ENCODE peak calls at places on chromosomes 5 and 9, in four cellular contexts. M is sigmoid colon; H is heart right ventricle; G is CD8-positive, alpha-beta T cell. V is an unnamed sample.

GRCh38 chr5:63963080-63963735 is 963 bp upstream of the HTR1A start:
- DNase-seq in G (no peak), M (no peak), H (peak), V (no peak)

GRCh38 chr5:33233013-33233463 is 207.7 kb upstream of the TARS1 start:
- DNase-seq in H (no peak), M (peak), G (no peak), V (no peak)

GRCh38 chr9:93589688-93590087 is 13.3 kb downstream of the PHF2 start:
- DNase-seq in M (no peak), G (no peak), H (no peak), V (no peak)

GRCh38 chr5:178849316-178849715 is 10.4 kb upstream of the ZNF354B start:
- DNase-seq in M (no peak), G (no peak), H (no peak), V (no peak)

GRCh38 chr9:87766697-87767096 is 40.8 kb downstream of the CTSL start:
- DNase-seq in H (no peak), M (no peak), G (no peak), V (no peak)

GRCh38 chr5:1743061-1743768 is 56.4 kb downstream of the MRPL36 start:
- DNase-seq in M (peak), H (no peak), G (no peak), V (no peak)

GRCh38 chr9:35727676-35728040 is 4.3 kb downstream of the TLN1 start:
- DNase-seq in H (no peak), G (no peak), M (no peak), V (no peak)

GRCh38 chr9:133518193-133518592 is 6.6 kb downstream of the MYMK start:
- DNase-seq in H (no peak), M (no peak), G (no peak), V (no peak)

GRCh38 chr9:122941560-122942234 is 877 bp downstream of the RABGAP1 start:
- DNase-seq in M (peak), G (no peak), H (no peak), V (no peak)

GRCh38 chr9:81132318-81132717 is 557.0 kb downstream of the TLE1 start:
- DNase-seq in M (no peak), H (no peak), G (no peak), V (no peak)

GRCh38 chr5:149404746-149405549 is 25.9 kb upstream of the IL17B start:
- DNase-seq in G (no peak), M (peak), H (no peak), V (no peak)

GRCh38 chr9:86368871-86369521 is 14.8 kb upstream of the TUT7 start:
- DNase-seq in M (no peak), H (no peak), G (no peak), V (no peak)

GRCh38 chr5:110333384-110333783 is 393.1 kb downstream of the TMEM232 start:
- DNase-seq in G (no peak), H (no peak), M (no peak), V (no peak)

GRCh38 chr9:135214706-135215105 is 127.2 kb downstream of the OLFM1 start:
- DNase-seq in G (no peak), H (no peak), M (peak), V (no peak)

GRCh38 chr5:180799194-180799593 is 3.4 kb downstream of the MGAT1 start:
- DNase-seq in G (no peak), H (no peak), M (peak), V (no peak)

GRCh38 chr9:18820566-18821095 is 212.4 kb downstream of the SAXO1 start:
- DNase-seq in H (no peak), G (no peak), M (no peak), V (no peak)

GRCh38 chr9:72985746-72986145 is 32.9 kb upstream of the ALDH1A1 start:
- DNase-seq in H (no peak), G (no peak), M (no peak), V (no peak)

GRCh38 chr9:105216440-105217178 is 27.8 kb upstream of the SLC44A1 start:
- DNase-seq in G (no peak), M (no peak), H (peak), V (no peak)

GRCh38 chr9:95477885-95478790 is 38.6 kb downstream of the PTCH1 start:
- DNase-seq in M (no peak), G (no peak), H (no peak), V (no peak)

GRCh38 chr5:140840978-140841962 is at the start of gene PCDHA8:
- DNase-seq in G (no peak), H (no peak), M (no peak), V (no peak)

DNA sequence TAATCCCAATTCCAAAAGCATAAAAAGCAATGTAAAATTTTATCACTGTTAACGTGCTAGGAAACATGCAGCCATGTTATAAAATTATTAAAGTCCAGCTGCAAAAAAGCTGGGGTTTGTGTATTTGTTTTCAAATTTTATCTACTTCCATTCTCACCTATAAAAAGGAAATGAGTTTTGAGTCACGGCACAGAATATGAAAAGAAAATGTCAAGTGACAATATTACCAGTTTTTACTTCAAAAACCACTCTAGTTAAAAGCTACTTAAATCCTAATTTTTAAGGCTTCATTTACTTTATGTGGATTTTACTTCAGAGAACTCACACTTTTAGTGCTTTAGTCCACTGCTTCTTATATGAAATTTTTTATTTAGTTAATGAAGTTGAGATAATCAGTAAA is 72.7 kb upstream of the IFNE start:
- DNase-seq in M (no peak), G (no peak), H (no peak), V (no peak)
- H3K4me3 ChIP-seq in M (no peak), G (no peak), H (no peak), V (peak)

GRCh38 chr5:123099514-123100151 is 10.6 kb downstream of the PRDM6 start:
- DNase-seq in G (no peak), H (no peak), M (no peak), V (no peak)
- H3K4me3 ChIP-seq in G (no peak), H (peak), M (peak), V (peak)

DNA sequence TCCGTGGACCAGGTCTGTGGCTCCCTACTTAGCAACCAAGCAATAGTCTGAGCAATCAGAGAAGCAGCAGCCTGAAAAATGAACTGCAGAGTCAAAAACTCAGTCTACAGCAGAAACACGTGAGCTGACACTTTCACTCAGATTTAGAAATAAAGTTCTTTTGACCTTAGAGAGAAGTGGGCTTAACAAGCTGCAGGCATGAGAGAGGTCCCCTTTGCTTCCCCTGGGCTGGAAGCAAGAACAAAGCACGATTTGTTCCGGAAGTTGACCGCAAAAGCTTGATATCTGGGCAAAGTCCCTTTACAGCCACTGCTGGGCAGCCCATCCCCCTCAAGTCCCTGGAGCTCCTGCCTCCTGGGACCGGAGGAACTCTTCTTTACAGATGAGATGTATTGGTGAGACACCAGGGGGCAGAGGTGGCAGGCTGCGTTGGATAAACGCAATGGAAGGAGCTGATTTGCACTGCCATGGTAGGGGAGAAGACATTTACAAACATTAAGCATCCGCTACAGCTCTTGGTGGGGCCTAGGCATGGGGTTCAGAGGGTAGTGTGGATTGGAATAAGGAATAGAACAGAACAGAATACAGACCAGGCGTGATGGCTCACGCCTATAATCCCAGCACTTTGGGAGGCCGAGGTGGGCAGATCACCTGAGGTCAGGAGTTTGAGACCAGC is 5.8 kb upstream of the SOWAHA start:
- DNase-seq in H (no peak), G (no peak), M (peak), V (no peak)
- H3K4me3 ChIP-seq in H (no peak), G (no peak), M (no peak), V (no peak)

DNA sequence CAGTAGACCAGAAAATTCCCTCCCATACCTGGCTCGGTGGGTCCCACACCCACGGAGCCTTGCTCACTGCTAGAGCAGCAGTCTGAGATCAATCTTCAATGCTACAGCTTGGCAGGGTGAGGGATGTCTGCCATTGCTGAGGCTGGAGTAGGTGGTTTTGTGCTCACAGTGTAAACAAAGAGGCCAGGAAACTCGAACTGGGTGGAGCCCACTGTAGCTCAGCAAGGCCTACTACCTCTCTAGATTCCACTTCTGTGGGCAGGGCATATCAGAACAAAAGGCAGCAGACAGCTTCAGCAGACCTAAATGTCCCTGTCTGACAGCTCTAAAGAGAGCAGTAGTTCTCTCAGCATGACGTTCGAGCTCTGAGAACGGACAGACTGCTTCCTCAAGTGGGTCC is 5.6 kb upstream of the GZMA start:
- DNase-seq in H (no peak), G (peak), M (no peak), V (no peak)
- H3K4me3 ChIP-seq in H (no peak), G (peak), M (no peak), V (no peak)

DNA sequence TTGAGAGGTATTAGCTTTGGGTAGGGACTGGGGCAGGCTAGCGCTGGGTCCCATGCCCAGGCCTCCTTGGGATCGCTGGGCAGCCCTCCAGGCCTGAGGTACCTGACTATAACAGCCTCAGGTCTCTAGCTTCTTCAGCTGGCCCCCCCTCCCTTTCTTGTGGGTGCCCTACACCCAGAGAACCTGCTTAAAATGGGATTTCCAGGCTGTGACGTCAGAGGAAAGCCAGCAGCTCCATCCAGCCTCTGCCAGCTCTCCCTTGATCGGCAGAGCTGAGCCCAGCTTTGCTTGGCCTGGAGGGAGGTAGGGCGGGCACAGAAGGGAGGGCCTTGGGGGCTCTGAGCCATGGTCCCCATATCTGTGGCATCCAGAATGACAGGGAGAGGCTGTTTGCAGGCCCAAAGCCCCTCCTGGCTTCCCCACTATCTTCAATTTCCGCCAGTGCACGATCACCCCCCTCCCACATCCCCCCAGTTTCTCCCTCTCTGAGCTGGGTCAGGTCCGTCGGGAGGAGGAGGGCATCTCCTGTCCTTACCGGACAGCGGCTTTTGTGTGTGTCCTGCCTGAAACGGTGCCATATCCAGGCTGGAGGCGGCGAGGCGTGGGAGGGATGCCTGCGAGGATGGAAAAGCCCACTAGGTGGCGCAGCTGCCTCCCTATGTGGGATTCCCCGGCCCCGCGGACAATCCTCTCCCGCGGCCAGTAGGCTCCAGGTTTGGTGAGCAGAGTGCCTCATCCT is 10.8 kb downstream of the REEP2 start:
- DNase-seq in M (peak), H (peak), G (peak), V (no peak)
- H3K4me3 ChIP-seq in M (no peak), H (no peak), G (no peak), V (no peak)

GRCh38 chr5:170302729-170303501 is 5.3 kb upstream of the LCP2 start:
- DNase-seq in G (peak), M (peak), H (peak), V (no peak)
- H3K4me3 ChIP-seq in G (peak), M (no peak), H (no peak), V (no peak)

GRCh38 chr9:97038909-97039781 is at the start of gene CTSV:
- DNase-seq in G (peak), M (peak), H (peak), V (peak)

GRCh38 chr9:97041898-97042297 is 3.0 kb upstream of the CTSV start:
- DNase-seq in H (no peak), M (no peak), G (no peak), V (no peak)

DNA sequence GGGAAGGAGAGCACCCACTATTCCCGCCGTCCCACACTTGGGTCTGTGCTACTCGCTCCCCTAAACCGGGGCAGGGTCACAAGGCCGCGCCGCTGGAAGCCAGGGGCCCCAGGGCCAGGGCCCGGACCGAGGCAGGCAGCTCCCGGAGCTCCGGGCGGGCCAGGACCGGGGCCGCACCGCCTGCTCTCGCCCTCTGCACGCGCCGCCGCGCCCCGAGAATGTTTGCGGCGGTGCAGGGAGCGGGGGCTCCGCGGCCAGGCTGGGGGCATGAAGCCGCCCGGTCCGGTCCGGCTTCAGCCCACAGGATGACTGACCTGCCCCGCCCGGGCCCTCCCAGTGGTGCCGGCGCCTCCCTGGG is 412 bp downstream of the CTSV start:
- DNase-seq in M (no peak), H (no peak), G (no peak), V (no peak)
- H3K4me3 ChIP-seq in M (peak), H (peak), G (peak), V (peak)

GRCh38 chr9:14307989-14308750 is 5.8 kb downstream of the NFIB start:
- DNase-seq in M (no peak), H (no peak), G (no peak), V (no peak)
- H3K4me3 ChIP-seq in M (no peak), H (peak), G (no peak), V (peak)

DNA sequence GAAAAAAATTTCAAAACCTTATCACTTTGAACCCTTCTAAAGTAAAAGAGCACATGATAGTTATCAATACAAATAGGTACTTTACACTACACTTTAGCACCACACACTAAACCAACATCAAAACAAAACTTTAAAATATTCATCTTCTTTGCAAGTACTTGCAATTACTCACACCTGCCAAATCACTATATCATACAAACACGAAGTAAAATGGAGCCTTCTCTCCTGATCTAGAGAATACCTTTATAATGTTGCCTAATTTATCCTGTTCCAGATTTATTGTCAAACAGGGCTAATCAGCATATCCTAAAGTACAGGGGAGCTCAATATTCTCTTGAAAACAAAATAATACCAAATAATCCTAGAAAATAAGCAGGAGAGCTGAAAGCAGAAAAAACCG is 3.0 kb downstream of the RNF145 start:
- DNase-seq in H (no peak), M (no peak), G (no peak), V (no peak)
- H3K4me3 ChIP-seq in H (peak), M (no peak), G (peak), V (peak)

DNA sequence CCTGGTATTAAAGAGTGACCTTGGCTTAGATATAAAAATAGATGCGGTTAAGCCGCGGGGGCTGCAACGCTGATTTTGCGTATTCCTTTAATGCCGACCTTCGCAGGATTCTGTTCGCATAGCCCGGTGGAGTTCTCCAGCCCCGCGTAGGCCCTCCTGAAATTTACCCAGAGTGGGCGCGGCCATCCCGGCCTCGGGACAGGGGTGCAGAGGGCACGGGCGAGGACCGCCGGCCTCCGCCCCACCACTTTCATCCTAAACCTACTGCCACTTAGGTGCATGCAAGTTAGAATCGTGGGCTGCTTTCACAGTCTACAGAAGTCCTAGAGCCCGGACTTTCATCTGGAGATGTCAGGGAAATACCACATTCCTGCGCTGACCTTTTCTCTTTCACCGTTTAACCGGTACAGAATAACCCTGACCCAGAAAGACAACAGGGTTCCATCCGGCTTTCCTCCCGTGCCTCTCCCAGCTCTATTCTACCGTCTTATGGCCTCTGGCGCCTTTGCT is 521 bp upstream of the FAM169A start:
- DNase-seq in M (no peak), G (no peak), H (no peak), V (no peak)
- H3K4me3 ChIP-seq in M (peak), G (peak), H (peak), V (peak)